ENCODE peak calls at places on chromosomes 12 and 14, in nine cellular contexts. F is transverse colon, U is PC-3, J is GM23338, K is heart right ventricle, D is uterus, Q is fibroblast of lung, H is upper lobe of right lung, M is psoas muscle. G is an unnamed sample.

GRCh38 chr12:1047898-1048660 is 57.1 kb downstream of the ERC1 start:
- DNase-seq in M (no peak), D (no peak), F (no peak), J (peak; percentile 71), U (no peak), K (peak; percentile 6), H (no peak), Q (peak; percentile 12), G (no peak)

GRCh38 chr12:92242917-92243316 is 97.3 kb upstream of the BTG1 start:
- DNase-seq in F (no peak), K (no peak), J (no peak), U (no peak), H (no peak), M (no peak), Q (no peak), D (no peak), G (no peak)

GRCh38 chr12:84825149-84825548 is 87.5 kb downstream of the SLC6A15 start:
- DNase-seq in D (no peak), H (no peak), Q (no peak), J (no peak), M (no peak), U (no peak), F (no peak), K (no peak), G (no peak)

GRCh38 chr12:20004951-20005350 is 363.4 kb upstream of the PDE3A start:
- DNase-seq in D (no peak), K (no peak), Q (peak; percentile 42), F (no peak), U (no peak), H (no peak), J (no peak), M (no peak), G (no peak)

GRCh38 chr14:56686416-56686815 is 106.8 kb downstream of the TMEM260 start:
- DNase-seq in J (peak; percentile 67), D (no peak), Q (no peak), H (no peak), U (peak; percentile 33), F (peak; percentile 8), K (peak; percentile 29), M (no peak), G (no peak)

GRCh38 chr14:21525571-21525970 is 575 bp downstream of the SALL2 start:
- DNase-seq in Q (peak; percentile 42), J (peak; percentile 55), U (no peak), D (peak; percentile 40), F (no peak), K (no peak), H (no peak), M (no peak), G (no peak)

GRCh38 chr12:54961190-54961589 is 23.4 kb downstream of the TESPA1 start:
- DNase-seq in D (no peak), K (no peak), U (no peak), F (no peak), H (no peak), Q (no peak), J (no peak), M (no peak), G (no peak)

GRCh38 chr12:78703820-78704525 is 160.6 kb upstream of the SYT1 start:
- DNase-seq in U (peak; percentile 92), D (no peak), F (no peak), Q (peak; percentile 96), H (no peak), J (no peak), K (no peak), M (no peak), G (no peak)

GRCh38 chr14:50904719-50905118 is 32.9 kb downstream of the ABHD12B start:
- DNase-seq in U (no peak), F (no peak), J (no peak), M (no peak), Q (no peak), K (no peak), H (no peak), D (no peak), G (no peak)

GRCh38 chr14:65850429-65851145 is 438.1 kb downstream of the FUT8 start:
- DNase-seq in D (no peak), M (no peak), Q (no peak), J (no peak), U (peak; percentile 9), F (peak; percentile 14), H (no peak), K (no peak), G (no peak)

DNA sequence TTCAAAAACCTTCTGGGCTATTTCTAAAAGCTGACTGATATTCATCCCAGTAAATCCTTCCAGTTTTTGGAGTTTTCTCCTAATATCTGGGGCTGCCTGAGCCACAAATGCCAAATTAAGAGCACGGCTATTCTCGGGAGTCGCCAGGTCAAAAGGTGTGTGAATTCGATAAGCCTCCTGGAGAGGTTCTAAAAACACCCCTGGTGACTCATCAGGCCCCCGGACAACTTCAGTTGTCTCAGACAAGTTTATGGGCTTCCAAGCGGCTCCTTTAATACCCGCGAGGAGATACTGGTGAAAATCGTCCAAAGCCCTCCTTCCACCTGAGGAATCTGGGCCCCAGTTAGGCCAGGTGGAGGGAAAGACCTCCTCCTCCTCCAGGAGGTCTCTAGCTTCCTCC is 677.1 kb downstream of the TMEM121 start:
- DNase-seq in U (no peak), K (no peak), M (no peak), D (no peak), Q (no peak), F (no peak), J (no peak), H (no peak), G (no peak)
- H3K27ac ChIP-seq in U (no peak overlapping the region), K (no peak overlapping the region), M (no peak overlapping the region), D (no peak overlapping the region), Q (no peak overlapping the region), F (no peak overlapping the region), J (no peak overlapping the region), H (no peak overlapping the region), G (no peak overlapping the region)

GRCh38 chr14:91058017-91058675 is 2.3 kb downstream of the RPS6KA5 start:
- DNase-seq in D (no peak), K (no peak), F (no peak), Q (peak; percentile 29), H (no peak), J (no peak), U (no peak), M (no peak), G (no peak)

GRCh38 chr14:91061309-91061887 is 957 bp upstream of the RPS6KA5 start:
- DNase-seq in U (peak; percentile 10), H (no peak), J (no peak), Q (no peak), F (no peak), M (no peak), K (no peak), D (no peak), G (no peak)

GRCh38 chr14:91060472-91061308 is at the start of gene RPS6KA5:
- DNase-seq in U (peak; percentile 100), H (peak; percentile 100), D (peak; percentile 100), J (peak; percentile 100), F (peak; percentile 100), Q (peak; percentile 100), K (peak; percentile 100), M (peak; percentile 100), G (peak; percentile 100)

GRCh38 chr14:91062600-91062999 is 2.2 kb upstream of the RPS6KA5 start:
- DNase-seq in U (no peak), M (no peak), F (no peak), K (no peak), Q (no peak), D (no peak), J (no peak), H (no peak), G (no peak)

DNA sequence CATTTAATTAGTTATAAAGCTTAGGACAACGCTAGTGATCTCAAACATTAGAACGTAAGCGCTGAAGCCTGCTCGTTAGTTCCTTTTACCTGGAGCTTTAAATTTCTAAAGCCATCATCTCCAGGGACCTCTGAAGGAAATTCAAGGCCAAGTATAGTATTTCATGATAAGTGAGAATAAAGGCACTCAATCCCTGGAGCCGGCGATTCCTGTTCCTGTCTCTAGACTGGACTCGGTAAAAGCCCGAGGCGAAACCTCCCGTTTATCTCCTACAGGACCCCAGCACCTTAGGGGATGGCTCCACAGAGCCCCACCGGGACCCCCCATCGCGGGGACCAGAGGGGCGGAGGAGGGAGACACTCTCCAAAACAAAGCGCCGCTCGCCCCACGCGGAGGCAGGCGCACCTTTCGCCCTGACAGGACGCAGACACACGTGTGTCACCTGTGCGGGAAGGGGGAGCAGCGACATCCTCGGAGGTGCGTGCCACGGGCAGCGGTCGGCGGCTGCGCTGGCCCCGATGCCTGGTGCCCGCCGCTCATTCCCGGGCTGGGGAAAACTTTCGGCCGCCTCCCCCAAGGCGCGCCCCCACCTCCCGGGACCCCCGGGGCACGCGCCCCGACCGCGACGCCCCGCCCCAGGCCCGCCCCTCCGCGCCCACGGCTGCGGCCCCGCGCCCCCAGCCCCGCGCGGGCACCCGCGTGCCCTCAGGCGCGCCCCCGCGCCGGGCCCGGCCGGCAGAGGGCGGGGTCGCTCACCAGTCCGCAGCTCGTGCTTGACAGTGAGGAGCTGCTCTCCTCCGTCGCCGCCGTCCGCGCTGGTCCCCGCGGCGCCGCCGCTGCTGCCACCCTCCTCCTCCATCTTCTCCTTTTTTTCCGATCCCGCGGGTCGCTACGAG is 617 bp downstream of the RPS6KA5 start:
- DNase-seq in J (peak; percentile 66), Q (no peak), F (peak; percentile 63), H (peak; percentile 79), U (peak; percentile 57), D (no peak), K (no peak), M (peak; percentile 72), G (peak; percentile 75)
- TF ChIP-seq CTCF in J (no peak), Q (no peak), F (no peak), H (no peak), U (peak; percentile 19), D (peak; percentile 49), K (peak; percentile 41), M (peak; percentile 30), G (no peak)

GRCh38 chr14:71648725-71649124 is 283.5 kb upstream of the RGS6 start:
- DNase-seq in F (no peak), H (no peak), J (no peak), D (no peak), U (peak; percentile 76), K (no peak), Q (no peak), M (no peak), G (no peak)

GRCh38 chr14:71650187-71650586 is 282.0 kb upstream of the RGS6 start:
- DNase-seq in H (no peak), Q (peak; percentile 31), M (no peak), F (no peak), J (no peak), D (no peak), K (no peak), U (no peak), G (no peak)

GRCh38 chr14:71645656-71646055 is 286.6 kb upstream of the RGS6 start:
- DNase-seq in M (no peak), Q (peak; percentile 63), U (no peak), D (no peak), J (no peak), H (no peak), F (no peak), K (no peak), G (no peak)

GRCh38 chr14:71646518-71646917 is 285.7 kb upstream of the RGS6 start:
- DNase-seq in D (no peak), M (no peak), H (no peak), J (no peak), U (no peak), Q (no peak), K (no peak), F (no peak), G (no peak)

GRCh38 chr14:71647086-71647784 is 285.0 kb upstream of the RGS6 start:
- DNase-seq in Q (no peak), H (no peak), F (peak; percentile 35), U (peak; percentile 89), J (peak; percentile 95), D (no peak), K (no peak), M (no peak), G (no peak)
- H3K4me3 ChIP-seq in Q (no peak overlapping the region), H (no peak overlapping the region), F (no peak overlapping the region), U (no peak overlapping the region), J (peak overlapping the region; percentile 27), D (no peak overlapping the region), K (no peak overlapping the region), M (no peak overlapping the region), G (no peak overlapping the region)

GRCh38 chr12:108727868-108728735 is 3.2 kb downstream of the CORO1C start:
- DNase-seq in M (no peak), F (no peak), D (no peak), K (no peak), Q (peak; percentile 57), U (no peak), H (no peak), J (no peak), G (no peak)
- H3K27ac ChIP-seq in M (peak overlapping the region; percentile 99), F (peak overlapping the region; percentile 99), D (peak overlapping the region; percentile 96), K (peak overlapping the region; percentile 95), Q (peak overlapping the region; percentile 99), U (peak overlapping the region; percentile 87), H (peak overlapping the region; percentile 91), J (no peak overlapping the region), G (peak overlapping the region; percentile 98)